ENCODE peak calls at places on chromosomes 3 and 15, in four cellular contexts. One of them, this sample, is unnamed.

GRCh38 chr3:103873897-103874545 is 1439.2 kb downstream of the ZPLD1 start:
- DNase-seq in GM12878: no peak
- DNase-seq in K562: no peak
- DNase-seq in HEK293T: no peak
- DNase-seq in this sample: no peak

GRCh38 chr3:13594146-13594545 is 45.2 kb downstream of the FBLN2 start:
- DNase-seq in GM12878: no peak
- DNase-seq in K562: no peak
- DNase-seq in HEK293T: no peak
- DNase-seq in this sample: no peak

GRCh38 chr3:42667523-42668402 is 14.3 kb downstream of the ZBTB47 start:
- DNase-seq in K562: peak; percentile 50
- DNase-seq in HEK293T: no peak
- DNase-seq in GM12878: no peak
- DNase-seq in this sample: no peak

GRCh38 chr3:21421096-21421495 is 329.9 kb downstream of the ZNF385D start:
- DNase-seq in GM12878: no peak
- DNase-seq in HEK293T: no peak
- DNase-seq in K562: no peak
- DNase-seq in this sample: no peak

GRCh38 chr3:178067721-178068120 is 468.5 kb upstream of the KCNMB2 start:
- DNase-seq in GM12878: no peak
- DNase-seq in K562: no peak
- DNase-seq in HEK293T: no peak
- DNase-seq in this sample: no peak

GRCh38 chr3:188914556-188914955 is 257.2 kb upstream of the TPRG1 start:
- DNase-seq in K562: no peak
- DNase-seq in GM12878: no peak
- DNase-seq in HEK293T: no peak
- DNase-seq in this sample: no peak

GRCh38 chr3:12758025-12758830 is 831 bp downstream of the TMEM40 start:
- DNase-seq in K562: no peak
- DNase-seq in HEK293T: no peak
- DNase-seq in GM12878: no peak
- DNase-seq in this sample: no peak

GRCh38 chr3:39907981-39908380 is 98.6 kb downstream of the MYRIP start:
- DNase-seq in HEK293T: no peak
- DNase-seq in GM12878: no peak
- DNase-seq in K562: no peak
- DNase-seq in this sample: no peak

GRCh38 chr3:4908066-4908768 is 71.0 kb upstream of the BHLHE40 start:
- DNase-seq in GM12878: no peak
- DNase-seq in K562: no peak
- DNase-seq in HEK293T: no peak
- DNase-seq in this sample: no peak

GRCh38 chr3:33577173-33577572 is 137.0 kb upstream of the UBP1 start:
- DNase-seq in HEK293T: no peak
- DNase-seq in GM12878: no peak
- DNase-seq in K562: no peak
- DNase-seq in this sample: peak; percentile 54

GRCh38 chr3:194280777-194281176 is 70.4 kb downstream of the CPN2 start:
- DNase-seq in K562: no peak
- DNase-seq in HEK293T: no peak
- DNase-seq in GM12878: no peak
- DNase-seq in this sample: no peak

GRCh38 chr3:40719660-40720287 is 195.0 kb downstream of the ZNF621 start:
- DNase-seq in GM12878: no peak
- DNase-seq in K562: peak; percentile 42
- DNase-seq in HEK293T: no peak
- DNase-seq in this sample: peak; percentile 59

GRCh38 chr3:4757949-4758855 is 221.0 kb upstream of the BHLHE40 start:
- DNase-seq in HEK293T: no peak
- DNase-seq in GM12878: no peak
- DNase-seq in K562: no peak
- DNase-seq in this sample: no peak

GRCh38 chr15:76203346-76203745 is 107.9 kb downstream of the ETFA start:
- DNase-seq in HEK293T: no peak
- DNase-seq in GM12878: no peak
- DNase-seq in K562: no peak
- DNase-seq in this sample: no peak

GRCh38 chr3:196388946-196389345 is 43.3 kb downstream of the UBXN7 start:
- DNase-seq in GM12878: no peak
- DNase-seq in K562: no peak
- DNase-seq in HEK293T: no peak
- DNase-seq in this sample: no peak

GRCh38 chr3:56825579-56826438 is 24.1 kb upstream of the ARHGEF3 start:
- DNase-seq in K562: no peak
- DNase-seq in HEK293T: no peak
- DNase-seq in GM12878: no peak
- DNase-seq in this sample: no peak

GRCh38 chr3:131914090-131914691 is 120.6 kb downstream of the CPNE4 start:
- DNase-seq in HEK293T: no peak
- DNase-seq in K562: no peak
- DNase-seq in GM12878: no peak
- DNase-seq in this sample: no peak

GRCh38 chr3:191412764-191413163 is 48.2 kb upstream of the PYDC2 start:
- DNase-seq in HEK293T: no peak
- DNase-seq in GM12878: no peak
- DNase-seq in K562: no peak
- DNase-seq in this sample: no peak

GRCh38 chr15:67852433-67852832 is 12.6 kb upstream of the RNU6-1 start:
- DNase-seq in HEK293T: no peak
- DNase-seq in GM12878: no peak
- DNase-seq in K562: peak; percentile 54
- DNase-seq in this sample: no peak

GRCh38 chr15:78264304-78265136 is at the start of gene DNAJA4:
- DNase-seq in GM12878: no peak
- DNase-seq in HEK293T: no peak
- DNase-seq in K562: no peak
- DNase-seq in this sample: no peak
- TF ChIP-seq TARDBP in GM12878: no peak
- TF ChIP-seq TARDBP in HEK293T: no peak
- TF ChIP-seq TARDBP in K562: no peak
- TF ChIP-seq TARDBP in this sample: no peak

DNA sequence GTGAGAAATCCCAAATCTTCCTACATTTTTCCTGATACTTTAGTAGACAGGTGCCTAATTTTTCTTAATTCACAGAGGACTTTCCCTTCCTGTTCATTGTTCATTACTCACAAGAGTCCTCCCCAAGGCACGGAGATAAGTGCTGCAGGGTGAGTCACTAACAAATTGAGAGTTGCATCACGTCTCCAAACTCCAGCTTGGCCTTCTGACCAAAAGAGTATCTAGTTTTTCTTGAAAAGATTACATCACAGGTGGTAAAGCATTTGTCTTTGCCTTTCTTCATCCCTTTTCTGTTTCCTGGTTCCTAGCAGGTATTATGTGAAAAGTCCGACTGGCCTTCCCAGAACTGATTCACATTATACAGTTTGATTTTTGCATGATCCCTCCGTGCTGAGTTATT is 24.9 kb upstream of the RASGRP1 start:
- DNase-seq in GM12878: no peak
- DNase-seq in HEK293T: no peak
- DNase-seq in K562: peak; percentile 59
- DNase-seq in this sample: no peak
- TF ChIP-seq TARDBP in GM12878: no peak
- TF ChIP-seq TARDBP in HEK293T: no peak
- TF ChIP-seq TARDBP in K562: no peak
- TF ChIP-seq TARDBP in this sample: no peak

GRCh38 chr15:79431636-79432344 is at the start of gene MINAR1:
- DNase-seq in GM12878: no peak
- DNase-seq in HEK293T: peak; percentile 68
- DNase-seq in K562: no peak
- DNase-seq in this sample: peak; percentile 6
- TF ChIP-seq TARDBP in GM12878: no peak
- TF ChIP-seq TARDBP in HEK293T: no peak
- TF ChIP-seq TARDBP in K562: no peak
- TF ChIP-seq TARDBP in this sample: no peak

DNA sequence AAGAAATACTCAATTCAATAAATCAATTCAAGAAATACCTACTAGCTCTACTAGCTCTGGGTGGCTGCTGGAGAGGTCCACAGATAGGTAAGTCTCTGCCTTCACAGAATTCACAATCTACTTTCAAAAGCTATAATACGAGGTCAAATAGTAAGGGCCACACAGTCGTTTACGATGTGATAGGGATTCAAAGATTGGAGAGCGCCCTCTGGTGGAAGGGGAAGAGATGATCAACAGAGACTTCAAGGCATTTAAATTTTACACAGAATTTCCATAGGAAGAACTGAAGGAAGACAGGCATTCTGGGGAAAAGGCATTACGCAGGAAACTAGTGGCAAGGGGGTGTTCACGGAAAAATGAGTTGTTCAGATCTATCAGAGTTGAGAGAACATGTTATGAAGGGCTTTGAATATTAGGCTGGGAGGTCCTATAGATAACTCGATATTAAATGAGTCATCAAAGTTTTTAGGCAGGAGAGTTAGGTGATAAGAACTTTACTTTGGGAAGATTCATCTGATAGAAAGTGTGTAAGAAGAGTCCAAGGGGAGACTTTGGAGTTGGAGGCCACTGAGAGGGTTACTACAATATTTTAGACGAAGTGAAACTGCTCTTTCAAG is 128.8 kb downstream of the FRMD5 start:
- DNase-seq in GM12878: peak; percentile 25
- DNase-seq in K562: peak; percentile 63
- DNase-seq in HEK293T: peak; percentile 43
- DNase-seq in this sample: peak; percentile 71
- TF ChIP-seq TARDBP in GM12878: no peak
- TF ChIP-seq TARDBP in K562: no peak
- TF ChIP-seq TARDBP in HEK293T: no peak
- TF ChIP-seq TARDBP in this sample: no peak

GRCh38 chr3:134809412-134810051 is 14.5 kb downstream of the EPHB1 start:
- DNase-seq in K562: no peak
- DNase-seq in HEK293T: no peak
- DNase-seq in GM12878: no peak
- DNase-seq in this sample: no peak
- TF ChIP-seq TARDBP in K562: no peak
- TF ChIP-seq TARDBP in HEK293T: no peak
- TF ChIP-seq TARDBP in GM12878: no peak
- TF ChIP-seq TARDBP in this sample: no peak

GRCh38 chr15:62940359-62940754 is 102.2 kb upstream of the TPM1 start:
- DNase-seq in GM12878: no peak
- DNase-seq in HEK293T: no peak
- DNase-seq in K562: no peak
- DNase-seq in this sample: no peak

GRCh38 chr15:62941719-62942118 is 100.8 kb upstream of the TPM1 start:
- DNase-seq in GM12878: no peak
- DNase-seq in HEK293T: no peak
- DNase-seq in K562: no peak
- DNase-seq in this sample: no peak

GRCh38 chr15:62942411-62942810 is 100.1 kb upstream of the TPM1 start:
- DNase-seq in HEK293T: no peak
- DNase-seq in K562: no peak
- DNase-seq in GM12878: no peak
- DNase-seq in this sample: no peak

GRCh38 chr15:62938825-62939224 is 103.7 kb upstream of the TPM1 start:
- DNase-seq in K562: no peak
- DNase-seq in HEK293T: no peak
- DNase-seq in GM12878: no peak
- DNase-seq in this sample: no peak

DNA sequence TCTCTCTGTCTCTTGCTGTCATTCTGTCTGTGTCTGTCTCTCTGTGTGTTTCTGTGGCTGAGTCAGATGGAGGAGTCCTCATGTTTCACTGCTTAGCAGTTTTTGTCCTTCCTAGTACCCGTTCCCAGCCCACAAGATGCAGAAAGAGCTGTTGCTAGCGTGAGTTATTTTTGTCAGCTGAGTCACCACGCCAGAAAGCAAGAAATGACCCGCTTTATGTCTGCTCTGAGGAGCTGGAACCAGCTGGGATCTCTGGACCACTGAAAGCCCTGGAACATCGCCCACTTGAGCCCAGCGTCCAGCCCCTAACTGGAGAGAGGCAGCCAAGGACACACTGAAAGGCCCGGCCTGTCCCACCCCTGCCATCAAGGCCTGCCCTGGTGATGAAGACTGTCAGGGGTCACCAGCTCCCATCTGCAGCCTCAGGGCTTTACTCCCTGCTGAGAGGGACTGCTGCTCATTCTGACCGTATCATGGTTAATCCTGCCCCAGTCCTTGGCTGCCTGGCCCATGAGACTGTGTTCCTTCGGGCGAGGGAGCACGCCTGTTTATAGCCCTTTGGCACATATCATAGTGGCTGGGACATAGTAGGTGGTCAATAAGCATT is 101.7 kb upstream of the TPM1 start:
- DNase-seq in K562: no peak
- DNase-seq in GM12878: no peak
- DNase-seq in HEK293T: no peak
- DNase-seq in this sample: no peak
- TF ChIP-seq TARDBP in K562: no peak
- TF ChIP-seq TARDBP in GM12878: no peak
- TF ChIP-seq TARDBP in HEK293T: no peak
- TF ChIP-seq TARDBP in this sample: no peak

This sample was measured in HepG2.